ENCODE peak calls at places on chromosomes 11 and 22, in four cellular contexts. G is HCT116, D is MM.1S, U is GM23248. C is an unnamed sample.

GRCh38 chr11:10893713-10894112 is 35.9 kb upstream of the ZBED5 start:
- DNase-seq in G (no peak), D (no peak), U (peak), C (peak)

GRCh38 chr22:32607086-32607485 is 132.5 kb downstream of the FBXO7 start:
- DNase-seq in G (no peak), D (no peak), U (no peak), C (no peak)

GRCh38 chr11:124917115-124917637 is 1.9 kb upstream of the HEPN1 start:
- DNase-seq in G (no peak), D (no peak), U (peak), C (no peak)

GRCh38 chr11:125663910-125664309 is 16.7 kb downstream of the ACRV1 start:
- DNase-seq in G (no peak), D (no peak), U (peak), C (no peak)

GRCh38 chr11:30107899-30108298 is 91.1 kb upstream of the KCNA4 start:
- DNase-seq in G (no peak), D (no peak), U (peak), C (peak)

GRCh38 chr11:44596541-44597276 is 31.2 kb downstream of the CD82 start:
- DNase-seq in G (no peak), D (peak), U (peak), C (no peak)

GRCh38 chr11:62832346-62833234 is at the start of gene TEX54:
- DNase-seq in G (no peak), D (no peak), U (peak), C (no peak)

GRCh38 chr11:63813035-63813562 is at the start of gene SPINDOC:
- DNase-seq in G (no peak), D (peak), U (peak), C (peak)

GRCh38 chr11:11411401-11411985 is 58.4 kb upstream of the CSNK2A3 start:
- DNase-seq in G (no peak), D (no peak), U (no peak), C (no peak)

GRCh38 chr11:2987881-2988280 is 4.2 kb downstream of the NAP1L4 start:
- DNase-seq in G (no peak), D (peak), U (peak), C (no peak)

GRCh38 chr11:28585007-28585406 is 476.8 kb downstream of the METTL15 start:
- DNase-seq in G (no peak), D (no peak), U (peak), C (no peak)

GRCh38 chr11:12063251-12063650 is 47.1 kb upstream of the MICAL2 start:
- DNase-seq in G (no peak), D (no peak), U (no peak), C (no peak)

GRCh38 chr11:60780065-60780464 is 5.1 kb upstream of the MS4A10 start:
- DNase-seq in G (no peak), D (no peak), U (no peak), C (no peak)

GRCh38 chr11:106391771-106392412 is 314.4 kb downstream of the AASDHPPT start:
- DNase-seq in G (no peak), D (no peak), U (peak), C (peak)

GRCh38 chr11:76564400-76564799 is 106.1 kb downstream of the LRRC32 start:
- DNase-seq in G (no peak), D (no peak), U (no peak), C (no peak)

GRCh38 chr11:130909650-130910049 is 6.6 kb downstream of the SNX19 start:
- DNase-seq in G (no peak), D (no peak), U (peak), C (peak)

GRCh38 chr11:6245536-6245935 is 6.6 kb downstream of the CNGA4 start:
- DNase-seq in G (no peak), D (no peak), U (no peak), C (no peak)

GRCh38 chr11:110960167-110960566 is 247.9 kb upstream of the ARHGAP20 start:
- DNase-seq in G (no peak), D (no peak), U (no peak), C (no peak)

GRCh38 chr22:23404689-23405365 is 175.3 kb downstream of the IGLL1 start:
- DNase-seq in G (no peak), D (no peak), U (peak), C (peak)

GRCh38 chr22:47052236-47053012 is 290.0 kb downstream of the TBC1D22A start:
- DNase-seq in G (no peak), D (no peak), U (no peak), C (no peak)

GRCh38 chr11:125165664-125166346 is 1.3 kb downstream of the PKNOX2 start:
- DNase-seq in G (no peak), D (no peak), U (peak), C (no peak)

GRCh38 chr11:8342821-8343681 is 79.4 kb upstream of the LMO1 start:
- DNase-seq in G (no peak), D (peak), U (no peak), C (peak)
- H3K9ac ChIP-seq in G (no peak), D (no peak), U (no peak), C (no peak)

GRCh38 chr11:113085446-113085845 is 124.2 kb downstream of the NCAM1 start:
- DNase-seq in G (no peak), D (no peak), U (no peak), C (no peak)

GRCh38 chr11:113087716-113088115 is 126.5 kb downstream of the NCAM1 start:
- DNase-seq in G (no peak), D (no peak), U (no peak), C (no peak)

GRCh38 chr11:113091578-113091844 is 130.3 kb downstream of the NCAM1 start:
- DNase-seq in G (no peak), D (no peak), U (peak), C (no peak)

GRCh38 chr11:113096661-113097060 is 135.4 kb downstream of the NCAM1 start:
- DNase-seq in G (no peak), D (no peak), U (no peak), C (no peak)

DNA sequence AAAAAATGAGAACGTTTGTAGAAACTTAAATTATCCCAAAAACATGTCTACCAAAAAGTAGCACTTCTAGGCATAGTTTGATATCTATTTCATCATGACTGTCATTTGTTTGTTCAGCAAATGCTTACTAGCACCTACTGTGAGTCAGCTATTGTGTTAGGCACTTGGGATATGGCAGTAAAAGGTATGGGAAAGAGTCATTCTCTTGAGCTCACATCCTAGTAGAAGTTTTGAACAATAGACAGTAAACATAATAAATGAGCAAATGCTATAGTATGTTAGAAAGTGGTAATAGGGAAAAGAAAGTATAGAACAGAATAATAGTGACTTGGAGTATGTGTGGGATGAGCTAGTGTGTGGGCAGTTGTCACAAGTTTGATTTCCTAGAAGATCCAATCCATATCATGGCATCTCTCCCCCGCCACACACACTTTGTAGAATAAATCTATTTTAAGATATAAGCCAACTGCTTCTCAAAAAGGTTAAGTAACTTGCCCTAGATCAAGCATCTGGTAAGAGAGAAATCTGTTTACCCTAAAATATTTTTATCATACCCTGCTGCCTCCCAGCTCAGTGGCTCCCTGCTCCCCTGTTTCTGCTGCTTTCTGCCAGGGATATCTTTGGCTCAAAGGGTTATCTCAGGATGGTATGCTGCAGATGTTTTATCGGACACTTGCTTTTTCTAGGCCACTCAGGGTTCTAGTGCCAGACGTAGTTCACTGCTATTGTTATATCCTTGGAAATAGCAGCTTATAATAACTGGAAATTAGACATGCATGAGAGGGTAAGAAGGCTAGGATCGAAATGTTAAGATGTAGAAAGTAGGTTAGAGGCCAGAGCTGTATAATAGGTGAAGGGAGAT is 129.7 kb downstream of the NCAM1 start:
- DNase-seq in G (no peak), D (no peak), U (no peak), C (peak)
- H3K27ac ChIP-seq in G (no peak), D (no peak), U (no peak), C (no peak)

GRCh38 chr11:20089796-20090653 is 70.2 kb downstream of the DBX1 start:
- DNase-seq in G (no peak), D (no peak), U (no peak), C (no peak)
- TF ChIP-seq EZH2phosphoT487 in G (no peak), D (no peak), U (no peak), C (no peak)

GRCh38 chr11:69915151-69915500 is 95.9 kb upstream of the FGF3 start:
- DNase-seq in G (no peak), D (no peak), U (peak), C (peak)
- H3K9ac ChIP-seq in G (peak), D (no peak), U (peak), C (peak)

DNA sequence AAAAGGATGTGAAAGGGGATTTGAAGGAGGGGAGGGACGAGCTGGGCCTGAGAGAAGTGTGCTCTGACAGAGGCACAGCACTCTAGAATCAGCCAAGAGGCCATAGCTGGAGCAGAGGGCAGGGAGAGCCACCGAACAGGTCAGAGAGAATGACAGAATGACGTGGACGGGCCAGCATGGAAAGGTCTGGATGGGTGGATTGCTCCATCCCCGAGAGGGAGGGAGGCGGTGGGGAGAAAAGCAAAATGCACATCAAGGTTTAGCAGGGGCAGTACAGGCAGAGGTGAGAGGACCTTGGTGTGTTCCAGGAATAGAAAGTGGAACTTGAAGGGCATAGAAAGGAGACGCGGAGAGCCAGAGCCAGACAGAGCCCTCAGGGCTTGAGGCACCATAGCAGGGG is 6.9 kb downstream of the PMM1 start:
- DNase-seq in G (no peak), D (no peak), U (no peak), C (no peak)
- H3K27ac ChIP-seq in G (no peak), D (no peak), U (no peak), C (no peak)

C was measured in PC-3.